ENCODE peak calls at places on chromosomes 13 and 19, in eight cellular contexts. H, D, F, Q, X, V, Y and C are unnamed samples. For H3K4me1, the result is how much of the 10 kb centered on the place peaks cover.

GRCh38 chr13:24746618-24747247 is 17.2 kb upstream of the RNF17 start:
- DNase-seq in H (peak), V (no peak), Q (no peak), F (no peak), D (no peak), X (peak), Y (peak), C (no peak)

GRCh38 chr13:22596157-22596863 is 584.5 kb upstream of the SGCG start:
- DNase-seq in D (no peak), V (no peak), Q (no peak), H (peak), Y (no peak), F (no peak), X (no peak), C (no peak)

GRCh38 chr19:17627161-17627560 is 61.0 kb downstream of the UNC13A start:
- DNase-seq in H (no peak), D (no peak), F (no peak), X (no peak), Y (no peak), V (no peak), Q (no peak), C (no peak)

GRCh38 chr13:45967589-45967988 is 85.0 kb downstream of the ZC3H13 start:
- DNase-seq in F (no peak), V (no peak), D (no peak), H (no peak), X (no peak), Y (no peak), Q (no peak), C (no peak)

GRCh38 chr13:72808917-72809500 is 27.1 kb downstream of the PIBF1 start:
- DNase-seq in F (no peak), H (peak), Q (peak), D (no peak), X (peak), V (no peak), Y (peak), C (no peak)

GRCh38 chr13:30830638-30830965 is 75.5 kb upstream of the MEDAG start:
- DNase-seq in Q (no peak), H (no peak), D (no peak), V (no peak), X (no peak), F (no peak), Y (no peak), C (no peak)

GRCh38 chr19:14434157-14434501 is 1.0 kb downstream of the PKN1 start:
- DNase-seq in Q (peak), F (no peak), H (no peak), V (no peak), D (no peak), Y (no peak), X (no peak), C (no peak)

GRCh38 chr19:6773323-6773931 is 919 bp downstream of the VAV1 start:
- DNase-seq in Q (no peak), F (no peak), D (peak), X (peak), H (no peak), Y (no peak), V (no peak), C (peak)

GRCh38 chr13:21590231-21590630 is 13.7 kb downstream of the MICU2 start:
- DNase-seq in H (no peak), V (no peak), F (no peak), Q (no peak), D (no peak), X (no peak), Y (no peak), C (no peak)

GRCh38 chr19:31981545-31981944 is 363.9 kb upstream of the ZNF507 start:
- DNase-seq in X (no peak), H (no peak), Y (no peak), V (no peak), F (no peak), D (no peak), Q (no peak), C (no peak)

GRCh38 chr13:36275190-36276002 is 22.2 kb downstream of the CCDC169 start:
- DNase-seq in Y (peak), X (peak), D (no peak), H (peak), F (no peak), V (no peak), Q (peak), C (no peak)

GRCh38 chr13:31246918-31247317 is 47.1 kb downstream of the B3GLCT start:
- DNase-seq in Y (no peak), F (no peak), Q (no peak), H (no peak), D (no peak), X (no peak), V (no peak), C (no peak)

GRCh38 chr13:73215807-73216206 is 157.0 kb downstream of the KLF5 start:
- DNase-seq in X (peak), Y (peak), Q (no peak), D (no peak), F (no peak), H (no peak), V (no peak), C (no peak)

GRCh38 chr19:18440421-18440877 is 2.5 kb upstream of the ISYNA1 start:
- DNase-seq in Q (no peak), X (peak), H (peak), V (no peak), D (no peak), F (no peak), Y (no peak), C (peak)

GRCh38 chr13:108322206-108322824 is 52.8 kb downstream of the TNFSF13B start:
- DNase-seq in D (no peak), V (no peak), X (peak), Y (peak), H (peak), F (no peak), Q (peak), C (no peak)

GRCh38 chr13:67119481-67119883 is 110.7 kb downstream of the PCDH9 start:
- DNase-seq in H (no peak), Y (peak), Q (peak), X (peak), F (no peak), D (no peak), V (no peak), C (no peak)

GRCh38 chr13:87498681-87499080 is 172.5 kb upstream of the SLITRK5 start:
- DNase-seq in V (no peak), Q (no peak), Y (peak), F (no peak), H (peak), X (no peak), D (no peak), C (no peak)

GRCh38 chr13:35496011-35496410 is 19.5 kb upstream of the MAB21L1 start:
- DNase-seq in F (no peak), Q (no peak), D (no peak), V (no peak), X (no peak), Y (no peak), H (no peak), C (no peak)

GRCh38 chr19:6250024-6250605 is 29.7 kb downstream of the MLLT1 start:
- DNase-seq in Q (no peak), Y (no peak), V (no peak), X (peak), F (no peak), D (no peak), H (no peak), C (no peak)

GRCh38 chr13:107480130-107480529 is 735.2 kb downstream of the LIG4 start:
- DNase-seq in Y (no peak), V (no peak), F (no peak), Q (no peak), X (no peak), H (no peak), D (no peak), C (no peak)

GRCh38 chr13:67184247-67184646 is 45.9 kb downstream of the PCDH9 start:
- DNase-seq in Y (no peak), F (no peak), X (no peak), V (no peak), D (no peak), H (no peak), Q (no peak), C (no peak)

GRCh38 chr13:44078806-44079378 is 199.2 kb downstream of the LACC1 start:
- DNase-seq in Q (no peak), F (no peak), D (no peak), V (no peak), H (no peak), X (no peak), Y (no peak), C (no peak)

GRCh38 chr19:52492991-52493470 is 34.4 kb upstream of the ZNF808 start:
- DNase-seq in D (no peak), H (peak), Q (peak), F (no peak), V (no peak), X (peak), Y (no peak), C (peak)

GRCh38 chr13:99967498-99967883 is 4.1 kb downstream of the ZIC5 start:
- DNase-seq in X (no peak), H (no peak), F (no peak), Y (no peak), V (no peak), D (no peak), Q (no peak), C (no peak)

GRCh38 chr13:29513002-29513980 is 82.2 kb downstream of the SLC7A1 start:
- DNase-seq in X (no peak), H (no peak), Y (peak), Q (peak), V (no peak), F (no peak), D (peak), C (no peak)

GRCh38 chr19:53844849-53845246 is 20.7 kb upstream of the NLRP12 start:
- DNase-seq in X (no peak), Y (no peak), V (no peak), F (no peak), H (no peak), D (no peak), Q (no peak), C (no peak)

GRCh38 chr19:35592226-35592625 is 6.3 kb downstream of the PMIS2 start:
- DNase-seq in X (peak), D (no peak), V (no peak), Q (peak), F (no peak), Y (peak), H (peak), C (no peak)

GRCh38 chr13:106182404-106182803 is 353.1 kb downstream of the EFNB2 start:
- DNase-seq in D (no peak), H (no peak), X (peak), Y (peak), Q (no peak), F (no peak), V (no peak), C (no peak)

GRCh38 chr19:48342841-48343540 is 17.6 kb downstream of the EMP3 start:
- DNase-seq in F (no peak), H (no peak), V (no peak), D (no peak), Q (no peak), X (no peak), Y (peak), C (no peak)

GRCh38 chr19:9878511-9879196 is 43.5 kb downstream of the PIN1 start:
- DNase-seq in F (no peak), H (no peak), V (no peak), D (no peak), Y (no peak), Q (no peak), X (no peak), C (no peak)

GRCh38 chr13:30169442-30169841 is 137.9 kb downstream of the KATNAL1 start:
- DNase-seq in F (no peak), D (no peak), V (no peak), X (no peak), Q (no peak), Y (peak), H (no peak), C (no peak)

GRCh38 chr19:47719047-47719885 is 6.0 kb downstream of the EHD2 start:
- DNase-seq in Y (peak), V (peak), X (peak), Q (peak), F (no peak), H (peak), D (peak), C (peak)

GRCh38 chr19:56115490-56115889 is 5.6 kb downstream of the ZNF787 start:
- DNase-seq in Q (no peak), H (no peak), V (no peak), X (peak), F (no peak), Y (no peak), D (no peak), C (no peak)

GRCh38 chr19:56113071-56113632 is 7.9 kb downstream of the ZNF787 start:
- DNase-seq in D (no peak), Q (no peak), V (no peak), Y (no peak), F (no peak), X (peak), H (no peak), C (no peak)

GRCh38 chr19:56112313-56112709 is 8.8 kb downstream of the ZNF787 start:
- DNase-seq in X (peak), H (no peak), D (no peak), F (no peak), Q (no peak), Y (no peak), V (no peak), C (no peak)

GRCh38 chr19:56114711-56115110 is 6.4 kb downstream of the ZNF787 start:
- DNase-seq in D (no peak), V (no peak), F (no peak), H (no peak), X (peak), Y (no peak), Q (no peak), C (no peak)

GRCh38 chr19:56114051-56114694 is 6.9 kb downstream of the ZNF787 start:
- DNase-seq in X (peak), D (no peak), Q (no peak), Y (no peak), F (no peak), H (no peak), V (no peak), C (no peak)
- H3K4me1 ChIP-seq in X (under half), D (half or more), Q (under half), Y (half or more), F (under half), H (half or more), V (half or more), C (half or more)

GRCh38 chr13:50990540-50991506 is 81.2 kb downstream of the RNASEH2B start:
- DNase-seq in F (no peak), X (no peak), H (peak), D (peak), Y (peak), Q (peak), V (peak), C (peak)
- H3K4me3 ChIP-seq in F (no peak), X (no peak), H (no peak), D (no peak), Y (peak), Q (no peak), V (no peak), C (peak)

DNA sequence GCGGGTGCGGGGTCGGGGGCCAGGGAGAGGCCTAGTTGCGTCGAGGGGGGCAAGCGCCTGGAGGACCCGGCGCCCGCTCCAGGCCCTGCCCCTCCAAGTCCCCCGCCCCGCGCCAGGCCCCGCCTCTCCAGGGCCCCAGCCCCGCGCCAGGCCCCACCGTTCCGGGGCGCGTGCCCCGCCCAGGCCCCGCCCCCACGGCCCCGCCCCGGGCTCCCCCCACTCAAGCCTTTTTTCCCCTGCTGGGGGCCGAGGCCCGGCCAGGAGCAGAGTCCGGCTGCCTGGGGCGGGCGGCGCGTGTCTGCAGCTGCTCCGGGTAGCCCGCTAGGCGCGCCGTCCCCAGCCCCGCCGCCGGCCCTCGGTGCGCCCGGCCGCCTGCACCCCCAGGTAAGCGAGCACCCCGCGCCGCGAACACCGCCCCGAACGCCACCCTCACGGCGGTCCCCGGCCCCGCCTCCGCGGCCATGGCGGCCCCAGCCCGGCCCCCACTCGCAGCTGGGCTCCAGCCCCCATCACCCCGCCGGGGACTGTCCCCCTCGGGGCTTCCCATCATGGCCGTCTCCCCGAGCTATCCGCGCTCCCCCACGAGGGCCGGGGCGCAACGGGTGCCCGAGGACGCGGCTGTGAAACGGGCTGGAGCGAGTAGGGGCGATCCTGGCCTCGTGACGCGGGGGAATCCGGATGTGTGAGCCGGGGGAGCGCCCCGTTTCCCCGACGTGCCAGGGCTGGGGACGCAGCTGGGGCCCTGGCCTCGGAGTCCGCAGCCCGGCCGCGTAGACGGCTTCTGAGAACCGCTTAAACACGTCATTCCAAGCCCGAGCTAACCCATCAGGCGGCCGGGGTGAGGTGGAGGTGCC is at the start of gene CERS4:
- DNase-seq in D (peak), Q (no peak), F (peak), Y (peak), H (peak), X (peak), V (peak), C (peak)
- H3K27ac ChIP-seq in D (no peak), Q (no peak), F (peak), Y (no peak), H (peak), X (no peak), V (peak), C (peak)

GRCh38 chr19:40277356-40277755 is 7.8 kb downstream of the AKT2 start:
- DNase-seq in F (no peak), Y (no peak), H (no peak), Q (no peak), D (no peak), V (peak), X (no peak), C (no peak)
- H3K4me1 ChIP-seq in F (half or more), Y (half or more), H (under half), Q (under half), D (half or more), V (half or more), X (under half), C (half or more)

GRCh38 chr13:110301606-110302131 is 5.3 kb downstream of the COL4A1 start:
- DNase-seq in F (no peak), Q (no peak), H (no peak), D (no peak), Y (peak), V (peak), X (peak), C (no peak)
- H3K4me3 ChIP-seq in F (no peak), Q (no peak), H (no peak), D (peak), Y (no peak), V (no peak), X (peak), C (peak)

DNA sequence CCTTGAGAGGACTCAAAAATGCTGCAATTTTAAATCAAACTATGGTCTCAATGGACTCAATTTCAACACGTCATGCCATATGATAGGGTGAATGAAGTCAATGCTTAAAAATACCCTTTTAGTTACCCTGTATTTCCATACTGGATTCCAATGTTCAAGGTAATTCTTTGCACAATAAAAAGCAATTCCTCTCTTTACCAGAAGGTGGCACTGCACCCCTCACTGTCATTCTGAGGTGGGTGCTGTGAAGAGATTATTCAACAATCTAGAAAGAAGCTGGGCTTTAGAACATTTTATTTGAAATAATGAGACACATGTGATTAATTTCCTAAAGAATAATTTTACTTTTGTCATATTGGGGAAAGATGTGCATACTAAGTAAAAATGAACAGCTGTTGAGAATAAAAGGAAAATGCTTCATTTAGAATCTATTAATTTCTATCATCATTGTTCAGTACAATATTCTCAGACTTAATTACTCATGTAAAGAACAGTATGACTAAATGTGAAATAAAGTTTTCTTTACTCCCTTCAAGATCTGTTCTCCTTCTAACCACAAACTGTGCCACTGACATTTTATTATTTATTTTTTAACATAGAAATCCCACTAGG is 789.1 kb downstream of the GPC5 start:
- DNase-seq in Q (peak), Y (peak), F (no peak), D (no peak), V (no peak), H (peak), X (peak), C (no peak)
- H3K27ac ChIP-seq in Q (no peak), Y (no peak), F (no peak), D (no peak), V (no peak), H (no peak), X (no peak), C (no peak)

GRCh38 chr13:51620165-51620983 is 36.1 kb downstream of the WDFY2 start:
- DNase-seq in Q (peak), V (no peak), X (no peak), D (peak), H (no peak), Y (no peak), F (no peak), C (peak)

GRCh38 chr13:51619614-51620013 is 35.4 kb downstream of the WDFY2 start:
- DNase-seq in F (no peak), Y (peak), X (no peak), V (no peak), H (no peak), D (no peak), Q (no peak), C (no peak)

GRCh38 chr13:51621597-51621996 is 37.3 kb downstream of the WDFY2 start:
- DNase-seq in X (no peak), Q (no peak), F (no peak), D (no peak), V (no peak), Y (no peak), H (no peak), C (no peak)

GRCh38 chr13:51614350-51614786 is 30.1 kb downstream of the WDFY2 start:
- DNase-seq in Y (no peak), F (peak), D (peak), H (no peak), Q (no peak), X (no peak), V (no peak), C (no peak)

GRCh38 chr13:51618626-51619025 is 34.4 kb downstream of the WDFY2 start:
- DNase-seq in X (no peak), H (no peak), F (no peak), Y (no peak), V (no peak), Q (no peak), D (no peak), C (no peak)
- H3K4me1 ChIP-seq in X (under half), H (under half), F (under half), Y (under half), V (under half), Q (under half), D (under half), C (half or more)

DNA sequence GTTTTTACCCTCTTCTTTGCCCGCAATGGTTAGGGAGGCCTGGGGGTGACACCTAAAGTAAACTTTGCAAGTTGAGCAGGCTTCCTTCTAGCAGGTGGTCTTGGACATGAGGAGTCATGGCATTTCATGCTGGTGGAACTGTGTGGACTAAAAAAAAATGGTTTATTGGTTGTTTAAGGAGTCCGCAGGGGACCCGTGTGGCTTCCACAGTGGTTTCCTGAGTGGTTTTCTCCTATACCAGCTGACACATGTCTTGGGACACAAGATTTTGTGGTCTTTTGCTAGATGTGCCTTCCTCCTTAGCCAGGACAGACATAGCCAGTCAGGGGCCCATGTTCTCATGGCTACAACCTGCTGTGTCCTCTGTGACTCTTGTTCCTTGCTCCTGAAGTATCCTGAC is 1.5 kb downstream of the ZNF543 start:
- DNase-seq in V (no peak), Y (no peak), D (no peak), X (no peak), Q (no peak), F (no peak), H (no peak), C (no peak)
- H3K4me3 ChIP-seq in V (no peak), Y (peak), D (peak), X (peak), Q (no peak), F (peak), H (no peak), C (peak)